ENCODE peak calls at places on chromosomes 12 and 14, in nine cellular contexts. L is IMR-90, P is hepatocyte, S is neural progenitor cell, J is mesendoderm, N is PC-3, R is H1, D is astrocyte, V is mesenchymal stem cell. Z is an unnamed sample. For H3K27me3, the result is how much of the 10 kb centered on the place peaks cover.

GRCh38 chr14:71135496-71135895 is 228.2 kb downstream of the PCNX1 start:
- DNase-seq in P (no peak), J (no peak), L (no peak), S (no peak), D (no peak), R (peak), N (no peak), V (no peak), Z (no peak)

GRCh38 chr12:24778486-24779304 is 170.2 kb downstream of the BCAT1 start:
- DNase-seq in V (peak), S (peak), N (peak), P (peak), J (peak), D (peak), R (no peak), L (peak), Z (peak)

GRCh38 chr14:20489093-20489994 is 16.0 kb upstream of the RNASE10 start:
- DNase-seq in S (no peak), J (no peak), N (peak), V (no peak), R (no peak), P (no peak), D (no peak), L (peak), Z (no peak)

GRCh38 chr12:112847708-112848337 is 56.3 kb downstream of the RPH3A start:
- DNase-seq in N (no peak), J (peak), R (no peak), S (peak), V (no peak), P (no peak), L (no peak), D (no peak), Z (peak)

GRCh38 chr12:58262796-58263195 is 321.4 kb downstream of the ATP23 start:
- DNase-seq in J (no peak), D (no peak), N (no peak), V (no peak), L (no peak), S (no peak), R (no peak), P (no peak), Z (no peak)

GRCh38 chr14:82689948-82690347 is 1156.3 kb upstream of the SEL1L start:
- DNase-seq in R (no peak), N (no peak), L (peak), V (peak), D (no peak), S (no peak), J (no peak), P (no peak), Z (no peak)

GRCh38 chr12:41965996-41966395 is 178.7 kb downstream of the GXYLT1 start:
- DNase-seq in N (peak), R (no peak), L (no peak), J (no peak), S (no peak), V (no peak), P (no peak), D (no peak), Z (no peak)

GRCh38 chr14:94391284-94391914 is 3.0 kb upstream of the SERPINA1 start:
- DNase-seq in R (no peak), S (no peak), L (no peak), P (no peak), V (no peak), N (no peak), D (no peak), J (no peak), Z (no peak)

GRCh38 chr14:101603096-101603495 is 41.8 kb downstream of the DIO3 start:
- DNase-seq in R (peak), J (no peak), S (no peak), P (no peak), V (no peak), N (no peak), L (no peak), D (no peak), Z (no peak)

GRCh38 chr14:94464290-94464689 is 11.7 kb upstream of the SERPINA11 start:
- DNase-seq in L (no peak), V (no peak), S (no peak), R (no peak), J (no peak), D (no peak), P (no peak), N (no peak), Z (no peak)

GRCh38 chr14:92903359-92903758 is 19.6 kb upstream of the CHGA start:
- DNase-seq in P (no peak), J (no peak), S (no peak), N (no peak), D (no peak), R (no peak), V (no peak), L (no peak), Z (no peak)

GRCh38 chr12:104687823-104688573 is 231.2 kb downstream of the CHST11 start:
- DNase-seq in P (no peak), S (no peak), D (no peak), N (no peak), V (no peak), R (no peak), J (no peak), L (no peak), Z (no peak)

GRCh38 chr12:121568503-121568902 is 12.3 kb downstream of the KDM2B start:
- DNase-seq in D (no peak), S (no peak), N (no peak), L (no peak), J (no peak), P (no peak), V (no peak), R (no peak), Z (no peak)

GRCh38 chr14:21241218-21241819 is 27.9 kb downstream of the HNRNPC start:
- DNase-seq in R (no peak), N (peak), S (no peak), P (peak), V (peak), J (no peak), D (no peak), L (peak), Z (peak)

GRCh38 chr12:29640589-29641345 is 143.0 kb downstream of the TMTC1 start:
- DNase-seq in D (peak), N (peak), V (peak), P (peak), L (peak), R (no peak), J (peak), S (peak), Z (peak)

GRCh38 chr14:39366460-39367386 is 65.5 kb downstream of the FBXO33 start:
- DNase-seq in V (no peak), N (no peak), D (no peak), J (peak), R (no peak), P (no peak), S (peak), L (no peak), Z (peak)

GRCh38 chr12:26028953-26029740 is 70.7 kb downstream of the RASSF8 start:
- DNase-seq in D (no peak), N (peak), R (no peak), J (peak), P (peak), S (peak), L (peak), V (peak), Z (peak)

GRCh38 chr14:93953739-93954515 is 22.4 kb downstream of the ASB2 start:
- DNase-seq in V (no peak), D (no peak), S (no peak), L (no peak), P (no peak), J (no peak), R (no peak), N (no peak), Z (no peak)

GRCh38 chr12:50246873-50247612 is 36.3 kb downstream of the LIMA1 start:
- DNase-seq in V (peak), R (no peak), J (peak), N (peak), S (no peak), L (peak), D (peak), P (peak), Z (no peak)

GRCh38 chr14:97401714-97402113 is 604.5 kb downstream of the VRK1 start:
- DNase-seq in S (no peak), V (no peak), P (no peak), L (no peak), J (no peak), N (no peak), R (no peak), D (no peak), Z (no peak)

GRCh38 chr14:67515386-67516079 is 17.6 kb upstream of the PLEKHH1 start:
- DNase-seq in P (no peak), N (peak), S (no peak), L (no peak), D (no peak), V (no peak), J (no peak), R (peak), Z (peak)

GRCh38 chr12:24134092-24134491 is 184.6 kb upstream of the SOX5 start:
- DNase-seq in L (peak), D (peak), J (peak), P (no peak), R (no peak), V (peak), N (no peak), S (no peak), Z (no peak)

GRCh38 chr12:66302827-66303169 is 505 bp downstream of the HELB start:
- DNase-seq in D (no peak), J (no peak), P (no peak), L (no peak), V (no peak), R (no peak), S (no peak), N (no peak), Z (no peak)
- H3K4me3 ChIP-seq in D (peak), J (peak), P (peak), L (peak), V (peak), R (peak), S (peak), N (peak), Z (peak)

GRCh38 chr12:114000861-114001260 is 34.7 kb upstream of the RBM19 start:
- DNase-seq in R (no peak), P (no peak), L (no peak), N (no peak), D (no peak), J (no peak), V (no peak), S (no peak), Z (no peak)

GRCh38 chr12:113994051-113994450 is 27.9 kb upstream of the RBM19 start:
- DNase-seq in P (no peak), R (no peak), D (no peak), N (no peak), J (no peak), L (no peak), V (no peak), S (no peak), Z (no peak)

GRCh38 chr12:113997365-113997764 is 31.2 kb upstream of the RBM19 start:
- DNase-seq in L (no peak), N (no peak), J (no peak), D (no peak), V (no peak), P (no peak), R (no peak), S (no peak), Z (no peak)

GRCh38 chr12:113991224-113992044 is 25.3 kb upstream of the RBM19 start:
- DNase-seq in N (no peak), P (no peak), S (no peak), V (no peak), L (no peak), D (no peak), R (no peak), J (no peak), Z (no peak)

GRCh38 chr12:113996026-113996425 is 29.9 kb upstream of the RBM19 start:
- DNase-seq in V (no peak), D (no peak), J (peak), S (peak), N (no peak), L (no peak), R (peak), P (no peak), Z (peak)
- H3K27me3 ChIP-seq in V (half or more), D (under half), J (under half), S (half or more), N (half or more), L (under half), R (under half), P (under half), Z (under half)

GRCh38 chr14:23353433-23353780 is 720 bp upstream of the SLC22A17 start:
- DNase-seq in J (no peak), N (no peak), D (no peak), L (no peak), R (no peak), P (no peak), V (no peak), S (no peak), Z (no peak)

GRCh38 chr14:23349156-23349845 is 3.4 kb downstream of the SLC22A17 start:
- DNase-seq in L (no peak), J (no peak), S (no peak), P (no peak), N (no peak), V (no peak), D (no peak), R (no peak), Z (no peak)

GRCh38 chr14:23354990-23355389 is 2.3 kb upstream of the SLC22A17 start:
- DNase-seq in D (no peak), J (no peak), N (no peak), V (no peak), L (no peak), R (no peak), S (no peak), P (no peak), Z (no peak)

GRCh38 chr14:23352506-23353432 is at the start of gene SLC22A17:
- DNase-seq in R (peak), N (peak), J (peak), P (peak), S (peak), L (peak), V (peak), D (peak), Z (peak)

DNA sequence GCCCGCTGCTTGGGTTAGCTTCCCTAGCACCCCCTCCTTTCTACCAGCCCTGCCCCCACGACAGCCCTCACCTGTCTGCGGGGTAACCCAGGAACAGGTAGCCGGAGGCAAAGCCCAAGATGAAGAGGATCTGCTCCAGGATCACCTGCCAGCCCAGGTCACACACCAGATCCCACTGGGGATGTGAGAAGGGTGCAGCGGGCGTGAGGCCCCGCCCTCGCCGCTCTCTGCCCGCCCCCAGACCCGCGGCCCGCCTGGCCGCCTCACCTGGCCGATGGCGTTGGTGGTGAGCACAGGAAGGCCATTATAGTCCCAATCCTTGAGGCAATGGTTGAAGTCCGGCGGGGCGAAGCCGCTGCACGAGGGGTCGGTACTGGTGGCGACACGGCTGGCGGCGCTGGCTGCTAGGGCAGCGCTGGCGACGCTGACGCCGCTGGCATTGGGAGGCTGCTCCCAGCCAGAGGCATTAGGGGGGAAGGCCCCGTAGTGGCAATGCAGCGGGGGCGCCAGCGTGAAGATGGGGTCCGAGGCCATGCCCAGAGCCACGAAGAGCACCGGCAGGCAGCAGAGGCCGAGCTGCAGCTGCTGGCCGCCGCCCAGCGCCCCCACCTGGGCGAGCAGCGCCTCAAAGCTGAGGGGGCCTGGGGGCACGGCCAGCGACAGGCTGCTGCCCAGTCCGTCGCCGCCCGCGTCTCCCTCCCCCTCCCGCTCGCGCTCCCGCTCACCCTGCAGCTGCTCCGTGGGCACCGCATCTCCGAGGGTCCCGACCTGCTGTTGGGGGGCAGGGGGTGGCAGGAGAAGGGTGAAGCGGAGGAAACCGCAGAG is 794 bp downstream of the SLC22A17 start:
- DNase-seq in D (no peak), S (peak), V (no peak), N (no peak), J (peak), L (no peak), R (peak), P (peak), Z (peak)
- H3K4me2 ChIP-seq in D (peak), S (peak), V (peak), N (peak), J (peak), L (peak), R (peak), P (peak), Z (peak)

GRCh38 chr12:95755236-95755865 is 35.2 kb downstream of the NTN4 start:
- DNase-seq in J (peak), S (no peak), P (no peak), L (no peak), D (no peak), R (no peak), V (no peak), N (no peak), Z (no peak)
- H3K4me3 ChIP-seq in J (no peak), S (no peak), P (no peak), L (no peak), D (no peak), R (no peak), V (no peak), N (no peak), Z (peak)

Z was measured in GM23338.